ENCODE peak calls at places on chromosome 21, in five cellular contexts. W is H1, S is IMR-90, G is neuronal stem cell, K is mesenchymal stem cell. F is an unnamed sample. For H3K9me3, the result is how much of the 10 kb centered on the place peaks cover.

GRCh38 chr21:38297193-38297592 is 40.4 kb downstream of the KCNJ15 start:
- DNase-seq in S (peak), W (no peak), G (no peak), K (peak), F (no peak)

GRCh38 chr21:32463367-32463766 is 50.9 kb downstream of the EVA1C start:
- DNase-seq in S (peak), G (no peak), K (no peak), W (no peak), F (no peak)

GRCh38 chr21:32257952-32258785 is 20.7 kb downstream of the MIS18A start:
- DNase-seq in K (peak), G (peak), W (peak), S (peak), F (peak)

GRCh38 chr21:18411565-18411964 is 8.0 kb upstream of the TMPRSS15 start:
- DNase-seq in K (no peak), W (no peak), G (peak), S (no peak), F (no peak)

GRCh38 chr21:32403201-32403701 is 9.3 kb upstream of the EVA1C start:
- DNase-seq in K (peak), G (peak), W (no peak), S (peak), F (peak)

GRCh38 chr21:33968082-33968997 is 52.7 kb upstream of the ATP5PO start:
- DNase-seq in W (no peak), G (no peak), K (peak), S (peak), F (no peak)

GRCh38 chr21:31555741-31556191 is 103.7 kb upstream of the SOD1 start:
- DNase-seq in S (no peak), G (peak), W (peak), K (no peak), F (peak)

GRCh38 chr21:14356771-14357170 is 26.2 kb downstream of the HSPA13 start:
- DNase-seq in K (no peak), S (no peak), W (no peak), G (no peak), F (no peak)

GRCh38 chr21:38921511-38922215 is 115.9 kb downstream of the ETS2 start:
- DNase-seq in G (no peak), S (no peak), W (no peak), K (no peak), F (no peak)

GRCh38 chr21:42652527-42653491 is 612 bp upstream of the PDE9A start:
- DNase-seq in K (peak), W (no peak), S (peak), G (peak), F (peak)

GRCh38 chr21:26572668-26573381 is at the start of gene CYYR1:
- DNase-seq in W (peak), S (no peak), K (peak), G (peak), F (peak)

GRCh38 chr21:28627691-28628090 is 365.0 kb downstream of the LTN1 start:
- DNase-seq in K (no peak), W (no peak), G (no peak), S (no peak), F (no peak)

GRCh38 chr21:22083899-22084298 is 1085.7 kb downstream of the NCAM2 start:
- DNase-seq in S (no peak), K (no peak), W (no peak), G (no peak), F (no peak)

GRCh38 chr21:45517249-45518065 is 24.8 kb downstream of the SLC19A1 start:
- DNase-seq in S (no peak), K (no peak), G (no peak), W (no peak), F (no peak)

GRCh38 chr21:45516071-45516670 is 26.1 kb downstream of the SLC19A1 start:
- DNase-seq in W (no peak), G (no peak), S (no peak), K (no peak), F (no peak)

GRCh38 chr21:45516671-45517151 is 25.5 kb downstream of the SLC19A1 start:
- DNase-seq in G (no peak), K (no peak), W (no peak), S (no peak), F (no peak)

GRCh38 chr21:45521241-45521640 is 21.0 kb downstream of the SLC19A1 start:
- DNase-seq in K (no peak), S (no peak), W (no peak), G (no peak), F (no peak)

GRCh38 chr21:45519182-45519581 is 23.1 kb downstream of the SLC19A1 start:
- DNase-seq in K (no peak), S (no peak), G (no peak), W (no peak), F (no peak)
- H3K9me3 ChIP-seq in K (under half), S (under half), G (under half), W (under half), F (under half)

DNA sequence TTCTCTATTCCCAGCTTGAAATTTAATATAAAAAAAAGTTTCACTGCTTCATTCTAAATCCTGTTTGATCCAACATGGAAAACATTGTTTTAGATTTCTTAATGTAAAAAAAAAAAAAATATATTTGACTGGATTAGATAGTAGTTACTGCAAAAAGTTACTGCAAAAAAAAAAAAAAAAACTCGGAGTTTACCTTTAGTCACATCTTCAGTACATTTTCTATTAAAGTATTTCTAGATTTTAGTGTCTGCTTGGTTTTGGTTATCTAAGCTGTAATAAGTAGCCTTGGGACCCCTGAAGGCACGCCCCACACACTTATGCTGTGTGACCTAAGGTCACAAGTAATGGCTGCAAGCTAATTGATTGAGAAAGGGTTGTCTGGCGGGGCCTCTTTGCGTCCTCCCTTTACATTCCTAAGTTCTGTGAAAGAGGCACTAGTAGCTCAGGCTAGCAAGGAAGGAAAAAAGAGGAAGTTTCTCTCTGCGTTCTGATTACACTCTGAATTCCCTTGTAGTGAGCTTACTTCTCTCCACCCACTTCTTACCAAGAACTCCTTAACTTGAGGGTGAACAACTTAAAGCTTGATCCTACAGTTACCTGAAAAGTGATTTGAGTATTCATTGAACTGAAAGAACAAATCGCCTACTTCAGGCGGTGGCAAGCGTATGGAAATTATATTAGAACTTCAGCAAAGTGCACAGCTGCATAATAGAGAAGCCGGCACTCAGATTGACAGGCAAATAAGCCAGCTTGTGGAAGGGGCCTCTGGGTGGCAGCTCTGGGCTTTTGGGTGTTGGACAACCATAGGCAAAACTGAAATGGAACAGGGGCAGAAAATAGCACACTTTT is 464.2 kb downstream of the USP25 start:
- DNase-seq in W (peak), G (peak), S (peak), K (peak), F (peak)
- H2BK15ac ChIP-seq in W (no peak), G (no peak), S (no peak), K (no peak), F (no peak)

DNA sequence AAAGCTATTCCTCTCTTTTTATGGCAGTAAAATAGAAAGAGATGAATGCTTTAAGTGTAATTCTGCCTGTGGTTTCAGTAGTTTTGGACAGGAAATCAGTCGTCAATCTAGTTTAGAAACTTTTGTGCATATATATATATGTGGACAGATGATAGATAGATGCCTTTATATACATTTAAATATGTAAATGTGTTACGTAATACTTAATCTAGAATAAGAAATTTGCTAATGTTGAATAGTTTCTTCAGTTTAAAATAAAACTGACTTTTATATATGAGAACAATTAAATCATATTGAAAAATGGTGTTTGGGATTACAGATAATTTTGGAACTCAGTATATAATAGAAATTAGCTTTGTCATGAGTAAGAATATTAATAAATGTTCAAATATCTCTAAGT is 1165.7 kb upstream of the NCAM2 start:
- DNase-seq in S (no peak), G (no peak), K (no peak), W (no peak), F (no peak)
- H3K9me3 ChIP-seq in S (under half), G (under half), K (under half), W (under half), F (under half)

DNA sequence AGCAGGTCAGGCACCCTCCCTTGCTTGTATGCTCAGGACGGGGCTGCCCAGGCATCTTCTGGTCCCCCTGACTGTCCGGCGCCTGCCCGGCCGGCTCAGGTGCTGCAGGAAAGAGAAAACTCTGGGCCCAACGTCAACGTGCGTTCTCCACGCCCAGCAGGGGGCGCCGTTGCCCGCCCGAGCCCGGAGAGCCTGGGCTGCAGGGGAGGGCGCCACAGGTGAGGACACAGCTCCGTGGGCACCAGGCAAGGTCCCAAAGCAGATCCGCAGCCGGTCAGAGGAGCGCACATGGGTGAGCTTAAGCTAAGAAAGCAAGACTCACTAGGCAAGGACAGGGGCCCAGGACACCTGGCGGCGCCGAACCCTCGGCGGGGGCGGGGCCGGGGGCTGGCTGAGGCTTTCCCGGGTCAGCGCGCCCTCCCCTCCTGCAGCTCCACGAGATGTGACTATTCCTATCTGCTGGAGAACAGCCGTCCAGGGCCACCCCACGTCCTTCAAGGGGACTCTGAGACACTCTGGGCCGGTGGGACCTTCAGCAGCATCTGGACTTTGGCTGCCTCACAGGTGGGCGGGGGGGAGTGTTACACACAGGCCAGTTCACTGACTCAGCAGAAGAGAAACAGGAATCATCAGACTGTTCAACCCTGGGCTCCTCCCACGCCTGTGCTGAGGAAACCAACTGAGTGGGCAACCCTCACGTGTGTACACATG is 29.3 kb downstream of the KRTAP10-1 start:
- DNase-seq in S (no peak), W (peak), K (no peak), G (peak), F (peak)
- H2BK15ac ChIP-seq in S (no peak), W (no peak), K (no peak), G (peak), F (no peak)

GRCh38 chr21:36639769-36640168 is 59.1 kb upstream of the SIM2 start:
- DNase-seq in W (no peak), G (no peak), S (no peak), K (no peak), F (no peak)

GRCh38 chr21:36641346-36641745 is 57.6 kb upstream of the SIM2 start:
- DNase-seq in K (no peak), G (no peak), S (no peak), W (no peak), F (no peak)

GRCh38 chr21:36640260-36641244 is 58.4 kb upstream of the SIM2 start:
- DNase-seq in G (no peak), K (peak), S (peak), W (no peak), F (peak)

GRCh38 chr21:36635991-36636390 is 62.9 kb upstream of the SIM2 start:
- DNase-seq in S (no peak), W (no peak), K (no peak), G (no peak), F (no peak)

DNA sequence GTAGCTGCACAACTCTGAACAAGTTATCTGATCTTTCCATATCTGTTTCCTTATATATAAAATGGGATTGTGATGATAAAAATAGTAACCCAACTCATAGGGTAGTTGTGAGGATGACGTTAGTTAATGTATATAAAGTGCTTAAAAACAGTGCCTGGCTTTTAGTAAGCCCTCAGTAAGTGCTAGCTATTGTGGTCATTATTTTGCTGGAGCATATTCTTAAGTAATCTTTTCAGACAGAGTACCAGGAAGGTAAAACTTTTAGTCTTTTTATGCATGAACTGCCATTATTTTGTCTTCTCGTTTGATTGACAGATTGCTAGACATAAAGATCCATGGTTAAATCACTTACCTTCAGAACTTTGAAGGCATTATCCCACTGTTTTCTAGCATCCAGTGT is 62.5 kb upstream of the SIM2 start:
- DNase-seq in S (no peak), G (no peak), K (no peak), W (no peak), F (no peak)
- H3K9me3 ChIP-seq in S (under half), G (under half), K (under half), W (under half), F (under half)

GRCh38 chr21:43864806-43865470 is at the start of gene AGPAT3:
- DNase-seq in W (no peak), S (no peak), G (no peak), K (no peak), F (no peak)
- H2BK15ac ChIP-seq in W (no peak), S (no peak), G (peak), K (peak), F (no peak)